ENCODE peak calls at places on chromosomes 6 and 20, in nine cellular contexts. O is breast epithelium; A is IMR-90; L is adrenal gland; X is right cardiac atrium; Y is fibroblast of pulmonary artery; U is CD8-positive, alpha-beta T cell; S is GM12865; N is cardiac fibroblast. B is an unnamed sample.
A peak's percentile ranks its signal among the peaks of the same experiment; 100 is the strongest.

GRCh38 chr20:10511166-10511506 is 76.0 kb downstream of the SLX4IP start:
- DNase-seq in O (no peak), A (no peak), L (no peak), X (no peak), Y (no peak), U (no peak), S (no peak), N (no peak), B (no peak)

GRCh38 chr20:23225407-23226060 is 125.1 kb upstream of the NXT1 start:
- DNase-seq in O (no peak), A (peak; percentile 82), L (peak; percentile 80), X (peak; percentile 80), Y (peak; percentile 97), U (no peak), S (no peak), N (peak; percentile 94), B (no peak)

GRCh38 chr6:37638414-37639079 is 59.1 kb downstream of the MDGA1 start:
- DNase-seq in O (no peak), A (no peak), L (no peak), X (no peak), Y (peak; percentile 41), U (no peak), S (no peak), N (peak; percentile 48), B (no peak)

GRCh38 chr20:57381596-57382503 is 9.3 kb upstream of the RBM38 start:
- DNase-seq in O (peak; percentile 88), A (peak; percentile 62), L (peak; percentile 92), X (peak; percentile 91), Y (peak; percentile 79), U (peak; percentile 90), S (peak; percentile 84), N (peak; percentile 82), B (peak; percentile 71)

GRCh38 chr20:36101201-36101600 is 53.3 kb upstream of the EPB41L1 start:
- DNase-seq in O (no peak), A (no peak), L (no peak), X (no peak), Y (no peak), U (no peak), S (no peak), N (no peak), B (no peak)

GRCh38 chr6:98039876-98040605 is 757.0 kb upstream of the MMS22L start:
- DNase-seq in O (no peak), A (peak; percentile 0), L (no peak), X (no peak), Y (peak; percentile 8), U (no peak), S (no peak), N (peak; percentile 16), B (no peak)

GRCh38 chr20:58690851-58691250 is 1.7 kb upstream of the NPEPL1 start:
- DNase-seq in O (no peak), A (peak; percentile 22), L (peak; percentile 30), X (peak; percentile 52), Y (peak; percentile 71), U (no peak), S (no peak), N (peak; percentile 63), B (no peak)

GRCh38 chr6:24720131-24720603 is 1.2 kb upstream of the C6orf62 start:
- DNase-seq in O (peak; percentile 62), A (peak; percentile 28), L (peak; percentile 63), X (peak; percentile 88), Y (peak; percentile 47), U (peak; percentile 79), S (peak; percentile 86), N (peak; percentile 64), B (peak; percentile 82)

GRCh38 chr20:46027245-46027853 is 1.7 kb upstream of the SLC12A5 start:
- DNase-seq in O (no peak), A (peak; percentile 61), L (peak; percentile 66), X (no peak), Y (peak; percentile 72), U (peak; percentile 29), S (peak; percentile 32), N (peak; percentile 62), B (no peak)

GRCh38 chr20:21189761-21190523 is 64.1 kb downstream of the KIZ start:
- DNase-seq in O (no peak), A (no peak), L (no peak), X (no peak), Y (no peak), U (no peak), S (no peak), N (no peak), B (no peak)

GRCh38 chr6:52362443-52363221 is 681 bp downstream of the PAQR8 start:
- DNase-seq in O (no peak), A (no peak), L (peak; percentile 31), X (peak; percentile 74), Y (no peak), U (peak; percentile 48), S (peak; percentile 56), N (peak; percentile 8), B (peak; percentile 57)

GRCh38 chr6:110486756-110487155 is 10.3 kb upstream of the SLC22A16 start:
- DNase-seq in O (no peak), A (no peak), L (no peak), X (no peak), Y (no peak), U (no peak), S (no peak), N (no peak), B (no peak)

GRCh38 chr6:45920819-45921511 is 94.7 kb downstream of the CLIC5 start:
- DNase-seq in O (no peak), A (no peak), L (no peak), X (no peak), Y (no peak), U (no peak), S (peak; percentile 81), N (no peak), B (no peak)

GRCh38 chr6:87697581-87698552 is 4.2 kb downstream of the AKIRIN2 start:
- DNase-seq in O (no peak), A (peak; percentile 91), L (no peak), X (no peak), Y (peak; percentile 92), U (no peak), S (peak; percentile 42), N (peak; percentile 90), B (no peak)

GRCh38 chr20:25750765-25751696 is 54.4 kb upstream of the ZNF337 start:
- DNase-seq in O (no peak), A (peak; percentile 28), L (peak; percentile 67), X (peak; percentile 77), Y (peak; percentile 59), U (peak; percentile 52), S (peak; percentile 66), N (peak; percentile 51), B (peak; percentile 29)

GRCh38 chr6:153103256-153103655 is 27.8 kb downstream of the RGS17 start:
- DNase-seq in O (no peak), A (no peak), L (no peak), X (peak; percentile 45), Y (no peak), U (no peak), S (no peak), N (peak; percentile 20), B (no peak)

GRCh38 chr20:40686434-40686882 is 2.6 kb downstream of the MAFB start:
- DNase-seq in O (no peak), A (no peak), L (no peak), X (peak; percentile 70), Y (no peak), U (no peak), S (no peak), N (peak; percentile 5), B (no peak)

GRCh38 chr20:54086444-54087134 is 16.2 kb upstream of the BCAS1 start:
- DNase-seq in O (no peak), A (peak; percentile 57), L (no peak), X (no peak), Y (peak; percentile 24), U (no peak), S (no peak), N (peak; percentile 13), B (no peak)
- H3K4me3 ChIP-seq in O (no peak overlapping the region), A (no peak overlapping the region), L (no peak overlapping the region), X (no peak overlapping the region), Y (no peak overlapping the region), U (no peak overlapping the region), S (no peak overlapping the region), N (no peak overlapping the region), B (no peak overlapping the region)

DNA sequence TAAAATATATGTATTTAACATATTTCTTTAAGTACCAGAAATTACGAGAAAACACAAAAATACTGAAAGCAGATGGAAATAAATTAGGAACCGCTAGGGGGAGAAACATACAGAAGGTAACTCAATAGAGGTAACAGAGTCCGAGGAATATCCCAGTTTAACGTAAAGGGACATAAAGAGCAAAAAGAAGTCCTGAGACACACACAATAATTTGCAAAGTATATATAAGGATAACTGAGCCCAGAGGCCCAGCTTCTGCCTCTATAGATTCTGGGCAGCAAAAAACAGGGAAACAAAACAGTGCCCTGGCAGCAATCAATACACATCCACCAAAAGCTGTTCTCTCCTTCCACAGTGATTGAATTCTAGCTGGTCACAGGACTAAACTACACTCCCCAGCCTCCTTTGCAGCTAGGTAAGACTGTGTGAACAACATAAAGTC is 15.1 kb downstream of the TBC1D32 start:
- DNase-seq in O (no peak), A (peak; percentile 20), L (no peak), X (no peak), Y (peak; percentile 56), U (no peak), S (no peak), N (peak; percentile 45), B (no peak)
- H3K4me3 ChIP-seq in O (peak overlapping the region; percentile 23), A (peak overlapping the region; percentile 0), L (no peak overlapping the region), X (peak overlapping the region; percentile 35), Y (peak overlapping the region; percentile 40), U (no peak overlapping the region), S (no peak overlapping the region), N (no peak overlapping the region), B (no peak overlapping the region)

GRCh38 chr6:116682334-116682712 is 1.3 kb downstream of the KPNA5 start:
- DNase-seq in O (no peak), A (peak; percentile 55), L (no peak), X (peak; percentile 24), Y (peak; percentile 49), U (peak; percentile 38), S (peak; percentile 70), N (peak; percentile 58), B (peak; percentile 26)

GRCh38 chr6:116685437-116685993 is 4.5 kb downstream of the KPNA5 start:
- DNase-seq in O (no peak), A (no peak), L (no peak), X (no peak), Y (no peak), U (no peak), S (no peak), N (no peak), B (no peak)

GRCh38 chr6:116676021-116676420 is 5.0 kb upstream of the KPNA5 start:
- DNase-seq in O (no peak), A (no peak), L (no peak), X (no peak), Y (no peak), U (no peak), S (no peak), N (no peak), B (no peak)

GRCh38 chr6:116680880-116681672 is at the start of gene KPNA5:
- DNase-seq in O (peak; percentile 86), A (peak; percentile 86), L (peak; percentile 93), X (peak; percentile 97), Y (peak; percentile 90), U (peak; percentile 89), S (peak; percentile 97), N (peak; percentile 94), B (peak; percentile 82)
- H3K4me3 ChIP-seq in O (peak within 1 kb of the TSS; percentile 70), A (peak within 1 kb of the TSS; percentile 97), L (peak within 1 kb of the TSS; percentile 87), X (peak within 1 kb of the TSS; percentile 61), Y (peak within 1 kb of the TSS; percentile 89), U (peak within 1 kb of the TSS; percentile 95), S (peak within 1 kb of the TSS; percentile 99), N (peak within 1 kb of the TSS; percentile 88), B (peak within 1 kb of the TSS; percentile 88)

DNA sequence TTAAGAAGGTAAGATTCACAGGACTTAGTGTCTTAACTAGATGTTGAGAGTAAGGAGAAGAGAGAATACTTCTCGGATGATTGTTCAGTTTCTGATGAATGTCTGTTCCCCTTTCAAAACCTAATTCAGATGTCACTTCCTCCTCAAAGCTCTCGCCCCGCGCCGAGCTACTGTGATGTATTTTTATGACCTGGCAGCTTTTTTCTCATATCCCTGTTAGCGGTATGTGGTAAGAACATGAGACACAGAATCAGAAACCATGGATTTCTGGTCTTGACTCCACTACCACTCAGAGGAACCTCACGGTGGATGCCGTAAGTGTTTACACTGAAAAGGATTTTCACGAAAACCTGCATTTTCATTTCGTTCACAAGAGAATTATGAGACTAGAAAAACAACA is 48.4 kb downstream of the CEP43 start:
- DNase-seq in O (no peak), A (no peak), L (no peak), X (peak; percentile 66), Y (no peak), U (peak; percentile 26), S (peak; percentile 86), N (no peak), B (peak; percentile 15)
- H3K4me3 ChIP-seq in O (no peak overlapping the region), A (no peak overlapping the region), L (no peak overlapping the region), X (no peak overlapping the region), Y (no peak overlapping the region), U (no peak overlapping the region), S (peak overlapping the region; percentile 42), N (no peak overlapping the region), B (peak overlapping the region; percentile 5)

B was measured in naive thymus-derived CD4-positive, alpha-beta T cell.